ENCODE peak calls at places on chromosomes 12 and 14, in ten cellular contexts. Z is Peyer's patch, H is activated B cell treated with CpG ODN at 0.5 μM for 24 hours, G is osteoblast, B is astrocyte, U is AG09319, P is lung, X is psoas muscle, D is endothelial cell, A is mesothelial cell of epicardium. T is an unnamed sample.

GRCh38 chr14:79100578-79100977 is 930.4 kb downstream of the NRXN3 start:
- DNase-seq in Z (no peak), H (no peak), G (no peak), B (no peak), U (no peak), P (no peak), X (no peak), D (no peak), A (no peak), T (no peak)

GRCh38 chr14:101066826-101067508 is 163.4 kb upstream of the RTL1 start:
- DNase-seq in Z (peak), H (peak), G (no peak), B (no peak), U (no peak), P (no peak), X (peak), D (no peak), A (no peak), T (no peak)

GRCh38 chr12:129662184-129662583 is 241.6 kb downstream of the TMEM132D start:
- DNase-seq in Z (no peak), H (no peak), G (no peak), B (no peak), U (no peak), P (no peak), X (no peak), D (no peak), A (no peak), T (no peak)

GRCh38 chr14:32077081-32078029 is at the start of gene ARHGAP5:
- DNase-seq in Z (peak), H (peak), G (peak), B (peak), U (no peak), P (peak), X (no peak), D (peak), A (peak), T (peak)

GRCh38 chr12:674272-674781 is 11.1 kb upstream of the NINJ2 start:
- DNase-seq in Z (peak), H (peak), G (peak), B (no peak), U (no peak), P (no peak), X (no peak), D (no peak), A (no peak), T (no peak)

GRCh38 chr14:104657114-104657524 is 32.3 kb upstream of the INF2 start:
- DNase-seq in Z (peak), H (peak), G (no peak), B (no peak), U (no peak), P (no peak), X (no peak), D (no peak), A (no peak), T (no peak)

GRCh38 chr14:85106491-85106890 is 423.5 kb upstream of the FLRT2 start:
- DNase-seq in Z (no peak), H (no peak), G (no peak), B (no peak), U (no peak), P (no peak), X (no peak), D (no peak), A (no peak), T (no peak)

GRCh38 chr12:105523164-105524057 is 192.9 kb downstream of the C12orf75 start:
- DNase-seq in Z (peak), H (no peak), G (peak), B (peak), U (peak), P (peak), X (peak), D (no peak), A (peak), T (peak)

GRCh38 chr12:121590476-121591143 is 9.8 kb upstream of the KDM2B start:
- DNase-seq in Z (peak), H (peak), G (peak), B (peak), U (no peak), P (no peak), X (no peak), D (no peak), A (no peak), T (no peak)

GRCh38 chr14:52121441-52121840 is 52.6 kb upstream of the NID2 start:
- DNase-seq in Z (no peak), H (no peak), G (peak), B (no peak), U (no peak), P (no peak), X (no peak), D (no peak), A (no peak), T (no peak)

GRCh38 chr14:73785336-73785833 is 66.2 kb upstream of the PTGR2 start:
- DNase-seq in Z (peak), H (no peak), G (no peak), B (peak), U (peak), P (no peak), X (no peak), D (peak), A (no peak), T (no peak)

GRCh38 chr12:21418403-21418802 is 19.1 kb upstream of the PYROXD1 start:
- DNase-seq in Z (no peak), H (no peak), G (no peak), B (no peak), U (no peak), P (no peak), X (no peak), D (no peak), A (no peak), T (no peak)

GRCh38 chr12:62305778-62306177 is 45.6 kb downstream of the USP15 start:
- DNase-seq in Z (no peak), H (no peak), G (no peak), B (no peak), U (no peak), P (no peak), X (no peak), D (no peak), A (no peak), T (no peak)

GRCh38 chr12:112236786-112237185 is 111.4 kb downstream of the TRAFD1 start:
- DNase-seq in Z (no peak), H (no peak), G (no peak), B (no peak), U (no peak), P (no peak), X (no peak), D (no peak), A (no peak), T (no peak)

GRCh38 chr12:14479004-14479403 is 88.7 kb downstream of the PLBD1 start:
- DNase-seq in Z (no peak), H (no peak), G (no peak), B (no peak), U (no peak), P (no peak), X (no peak), D (no peak), A (no peak), T (no peak)

GRCh38 chr14:71166434-71166833 is 259.2 kb downstream of the PCNX1 start:
- DNase-seq in Z (no peak), H (no peak), G (peak), B (peak), U (peak), P (no peak), X (no peak), D (peak), A (no peak), T (no peak)

GRCh38 chr14:23076785-23077408 is 18.0 kb downstream of the ACIN1 start:
- DNase-seq in Z (no peak), H (no peak), G (peak), B (no peak), U (no peak), P (no peak), X (no peak), D (peak), A (no peak), T (no peak)

GRCh38 chr12:114996382-114996781 is 312.4 kb upstream of the TBX3 start:
- DNase-seq in Z (no peak), H (no peak), G (no peak), B (no peak), U (no peak), P (no peak), X (no peak), D (no peak), A (no peak), T (no peak)

GRCh38 chr12:57888407-57889157 is 42.1 kb upstream of the CTDSP2 start:
- DNase-seq in Z (peak), H (no peak), G (peak), B (peak), U (no peak), P (peak), X (peak), D (no peak), A (no peak), T (no peak)

GRCh38 chr12:81610955-81611889 is 147.9 kb downstream of the PPFIA2 start:
- DNase-seq in Z (no peak), H (no peak), G (no peak), B (no peak), U (no peak), P (no peak), X (no peak), D (peak), A (no peak), T (no peak)
- TF ChIP-seq CTCF in Z (no peak), H (no peak), G (peak), B (peak), U (peak), P (no peak), X (peak), D (peak), A (no peak), T (no peak)

DNA sequence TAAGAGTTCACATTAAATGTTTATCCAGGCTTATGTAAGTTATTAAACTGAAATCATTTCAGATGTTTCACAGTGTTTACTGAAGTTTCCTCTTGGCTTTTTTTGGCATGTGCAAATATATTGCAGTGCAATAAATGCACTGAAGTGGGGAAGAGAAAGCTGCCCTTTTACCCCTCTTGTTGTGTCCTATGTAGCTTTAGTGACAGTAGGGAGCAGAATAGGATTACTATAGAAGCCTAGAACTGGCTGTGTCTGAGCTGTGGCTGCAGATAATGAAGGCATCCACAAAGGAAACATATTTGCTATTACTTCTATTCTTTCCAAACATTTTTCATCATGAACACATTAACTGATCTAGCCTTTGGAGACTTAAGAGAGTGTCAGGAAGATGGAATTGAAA is 24.1 kb upstream of the CNTN1 start:
- DNase-seq in Z (no peak), H (no peak), G (no peak), B (no peak), U (no peak), P (no peak), X (no peak), D (no peak), A (no peak), T (no peak)
- TF ChIP-seq CTCF in Z (no peak), H (no peak), G (no peak), B (no peak), U (no peak), P (no peak), X (no peak), D (no peak), A (no peak), T (no peak)

GRCh38 chr12:52210925-52211650 is 19.3 kb upstream of the KRT80 start:
- DNase-seq in Z (no peak), H (no peak), G (peak), B (no peak), U (no peak), P (no peak), X (no peak), D (no peak), A (no peak), T (no peak)
- TF ChIP-seq CTCF in Z (no peak), H (no peak), G (no peak), B (no peak), U (no peak), P (no peak), X (no peak), D (no peak), A (no peak), T (no peak)

DNA sequence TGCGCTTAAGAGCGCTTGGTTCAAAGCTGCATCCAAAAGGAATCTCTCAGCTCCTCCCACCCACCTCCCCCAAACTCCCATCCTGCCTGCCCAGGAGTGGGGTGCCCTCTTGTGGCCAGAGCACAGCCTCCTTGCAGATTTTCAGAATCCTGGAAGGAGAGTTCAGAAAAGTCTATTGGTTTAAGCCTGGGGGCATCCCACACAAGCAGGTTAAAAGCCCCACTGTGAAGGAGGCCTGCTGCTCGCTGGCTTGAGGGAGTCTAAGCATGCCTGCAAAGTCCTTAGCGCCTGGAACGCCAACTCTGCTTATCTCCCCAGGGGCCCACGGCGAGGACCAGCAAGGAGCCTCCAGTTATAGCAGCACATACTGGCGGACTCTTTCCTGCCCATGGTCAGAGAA is 297.1 kb downstream of the KSR2 start:
- DNase-seq in Z (no peak), H (no peak), G (no peak), B (no peak), U (no peak), P (no peak), X (no peak), D (peak), A (no peak), T (no peak)
- TF ChIP-seq CTCF in Z (no peak), H (no peak), G (peak), B (peak), U (peak), P (no peak), X (peak), D (peak), A (no peak), T (no peak)

GRCh38 chr14:105935384-105935783 is 409.0 kb downstream of the TMEM121 start:
- DNase-seq in Z (no peak), H (no peak), G (no peak), B (no peak), U (no peak), P (no peak), X (no peak), D (no peak), A (no peak), T (no peak)

GRCh38 chr14:105938055-105938863 is 411.9 kb downstream of the TMEM121 start:
- DNase-seq in Z (peak), H (no peak), G (no peak), B (no peak), U (no peak), P (peak), X (no peak), D (no peak), A (no peak), T (no peak)

GRCh38 chr14:105938959-105939358 is 412.6 kb downstream of the TMEM121 start:
- DNase-seq in Z (no peak), H (no peak), G (no peak), B (no peak), U (no peak), P (no peak), X (no peak), D (no peak), A (no peak), T (no peak)

GRCh38 chr14:105939810-105940508 is 413.6 kb downstream of the TMEM121 start:
- DNase-seq in Z (peak), H (no peak), G (peak), B (no peak), U (no peak), P (peak), X (no peak), D (no peak), A (no peak), T (peak)

DNA sequence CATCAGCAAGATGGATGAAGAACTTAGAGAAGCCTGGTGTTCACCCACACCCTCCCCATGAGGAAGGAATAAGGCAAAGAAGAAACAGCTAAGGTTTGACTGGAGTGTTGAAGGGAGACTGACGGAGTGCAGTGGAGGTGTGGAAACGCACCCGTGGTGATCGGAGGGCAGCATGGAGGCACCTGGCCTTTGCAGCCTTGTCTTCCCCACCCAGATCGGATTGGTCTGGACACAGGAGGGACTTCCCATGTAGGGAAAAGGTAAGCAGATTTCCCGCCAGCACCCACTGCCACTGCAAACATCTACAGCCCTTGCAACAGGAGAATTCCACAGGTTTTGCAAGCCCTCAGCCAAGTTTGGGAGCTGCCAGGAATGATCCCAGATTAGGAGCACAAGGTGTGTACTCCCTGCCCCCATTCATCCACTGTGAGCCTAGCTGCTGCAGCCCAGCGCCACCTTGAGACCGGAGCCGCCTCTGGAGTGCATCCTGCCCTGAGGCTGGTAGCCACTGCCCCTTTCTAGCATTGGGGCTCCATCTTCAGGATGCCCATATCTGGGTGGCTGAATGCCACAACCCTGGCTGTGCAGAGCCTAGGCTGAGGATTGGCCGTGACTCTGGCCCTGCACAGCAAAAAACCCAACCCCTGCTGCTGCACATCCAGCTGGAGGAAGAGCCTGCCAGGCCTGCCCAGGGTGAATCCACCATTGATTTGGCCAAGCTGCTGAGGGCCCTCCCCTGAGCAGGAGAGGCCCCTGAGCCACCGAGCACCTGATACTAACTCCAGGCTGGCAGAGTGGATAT is 411.1 kb downstream of the TMEM121 start:
- DNase-seq in Z (peak), H (no peak), G (peak), B (no peak), U (no peak), P (peak), X (no peak), D (no peak), A (peak), T (no peak)
- TF ChIP-seq CTCF in Z (no peak), H (no peak), G (no peak), B (no peak), U (no peak), P (no peak), X (no peak), D (no peak), A (no peak), T (no peak)

GRCh38 chr14:20692111-20692751 is 3.7 kb downstream of the ANG start:
- DNase-seq in Z (no peak), H (no peak), G (no peak), B (no peak), U (no peak), P (no peak), X (no peak), D (no peak), A (no peak), T (no peak)

GRCh38 chr14:20696776-20697175 is 8.2 kb downstream of the ANG start:
- DNase-seq in Z (no peak), H (no peak), G (no peak), B (no peak), U (no peak), P (no peak), X (no peak), D (no peak), A (no peak), T (no peak)

GRCh38 chr14:20698018-20698329 is 9.4 kb downstream of the ANG start:
- DNase-seq in Z (no peak), H (no peak), G (no peak), B (no peak), U (no peak), P (no peak), X (no peak), D (no peak), A (no peak), T (no peak)

GRCh38 chr14:20698934-20699333 is 10.4 kb downstream of the ANG start:
- DNase-seq in Z (no peak), H (no peak), G (no peak), B (no peak), U (no peak), P (no peak), X (no peak), D (no peak), A (no peak), T (no peak)

DNA sequence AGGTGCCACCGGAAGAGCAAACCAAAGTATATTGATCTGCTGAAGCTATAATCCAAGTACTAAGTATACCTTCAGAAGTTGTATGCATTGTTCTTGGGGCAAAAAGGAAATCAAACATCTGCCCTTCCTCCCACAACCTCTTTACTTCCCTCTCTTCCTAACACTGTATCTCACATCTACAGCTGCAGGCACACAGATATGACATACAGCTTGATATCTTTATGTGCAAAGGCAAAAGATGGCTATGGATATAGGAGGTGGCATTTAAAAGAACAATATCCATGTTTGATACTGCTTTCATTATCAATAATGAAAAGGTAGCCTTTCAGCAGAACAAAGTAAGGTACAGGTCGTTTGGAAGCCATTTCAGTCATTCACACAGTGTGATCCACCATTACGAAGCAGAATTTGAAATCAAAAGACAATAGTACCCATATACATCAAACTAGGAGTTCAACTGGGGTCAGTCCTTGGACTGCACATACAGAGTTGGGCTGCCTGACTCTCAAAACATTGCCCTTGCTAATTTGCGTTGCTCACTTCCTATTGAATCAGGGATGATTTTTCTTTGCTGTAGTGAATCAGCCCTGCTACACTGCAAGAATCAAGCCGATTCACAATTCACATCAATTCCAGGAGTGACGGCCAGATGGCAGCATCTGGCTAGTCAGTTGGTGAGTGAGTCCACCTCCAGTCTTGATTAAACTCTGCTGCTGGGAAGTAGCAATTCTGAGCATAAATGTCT is 8.9 kb downstream of the ANG start:
- DNase-seq in Z (peak), H (peak), G (peak), B (peak), U (no peak), P (peak), X (no peak), D (peak), A (peak), T (peak)
- TF ChIP-seq CTCF in Z (peak), H (peak), G (peak), B (peak), U (peak), P (peak), X (peak), D (peak), A (peak), T (peak)

GRCh38 chr14:61751475-61751989 is 10.7 kb upstream of the SNAPC1 start:
- DNase-seq in Z (no peak), H (no peak), G (no peak), B (no peak), U (no peak), P (no peak), X (no peak), D (no peak), A (no peak), T (no peak)

GRCh38 chr14:61754627-61755381 is 7.4 kb upstream of the SNAPC1 start:
- DNase-seq in Z (no peak), H (no peak), G (no peak), B (peak), U (no peak), P (no peak), X (no peak), D (no peak), A (no peak), T (no peak)

GRCh38 chr14:61756135-61756534 is 6.1 kb upstream of the SNAPC1 start:
- DNase-seq in Z (no peak), H (no peak), G (no peak), B (no peak), U (no peak), P (no peak), X (no peak), D (no peak), A (no peak), T (no peak)

GRCh38 chr14:61752626-61753025 is 9.6 kb upstream of the SNAPC1 start:
- DNase-seq in Z (no peak), H (no peak), G (no peak), B (peak), U (no peak), P (no peak), X (no peak), D (no peak), A (no peak), T (no peak)

GRCh38 chr14:61753631-61754030 is 8.6 kb upstream of the SNAPC1 start:
- DNase-seq in Z (no peak), H (no peak), G (no peak), B (no peak), U (no peak), P (no peak), X (no peak), D (no peak), A (no peak), T (no peak)
- TF ChIP-seq CTCF in Z (no peak), H (no peak), G (peak), B (no peak), U (peak), P (no peak), X (no peak), D (no peak), A (no peak), T (no peak)

GRCh38 chr14:69938751-69939150 is 59.5 kb downstream of the SMOC1 start:
- DNase-seq in Z (no peak), H (no peak), G (no peak), B (no peak), U (no peak), P (no peak), X (no peak), D (no peak), A (no peak), T (no peak)
- TF ChIP-seq CTCF in Z (no peak), H (no peak), G (no peak), B (no peak), U (no peak), P (no peak), X (no peak), D (no peak), A (no peak), T (no peak)

T was measured in right atrium auricular region.